ENCODE peak calls at places on chromosomes 7 and 10, in ten cellular contexts. J, L, Z, A, C, D, U, O, V and R are unnamed samples.

GRCh38 chr7:12570529-12571461 is at the start of gene SCIN:
- DNase-seq in V (no peak), O (no peak), J (peak; percentile 17), C (peak; percentile 62), U (peak; percentile 48), D (peak; percentile 79), A (peak; percentile 46), L (no peak), Z (no peak), R (no peak)

GRCh38 chr7:130372402-130372801 is 7.9 kb upstream of the CPA1 start:
- DNase-seq in Z (no peak), J (no peak), V (no peak), C (no peak), U (no peak), D (no peak), O (no peak), A (no peak), L (no peak), R (peak; percentile 10)

GRCh38 chr7:114639456-114639855 is 224.8 kb downstream of the FOXP2 start:
- DNase-seq in O (no peak), A (no peak), D (no peak), Z (no peak), C (no peak), U (no peak), L (no peak), V (no peak), J (no peak), R (no peak)

GRCh38 chr10:31146496-31147219 is 115.0 kb upstream of the ZNF438 start:
- DNase-seq in L (peak; percentile 82), Z (no peak), A (peak; percentile 15), U (no peak), D (no peak), C (no peak), O (peak; percentile 86), V (no peak), J (peak; percentile 83), R (no peak)

GRCh38 chr7:57204411-57204811 is 72.2 kb upstream of the ZNF479 start:
- DNase-seq in J (no peak), D (peak; percentile 55), L (no peak), V (peak; percentile 19), C (no peak), Z (no peak), O (no peak), A (no peak), U (no peak), R (peak; percentile 67)

GRCh38 chr10:91194497-91195179 is 25.8 kb upstream of the PCGF5 start:
- DNase-seq in C (no peak), L (peak; percentile 15), O (peak; percentile 81), Z (no peak), A (no peak), V (no peak), J (peak; percentile 65), D (no peak), U (no peak), R (no peak)

GRCh38 chr7:44761207-44762161 is 12.8 kb downstream of the ZMIZ2 start:
- DNase-seq in C (no peak), V (no peak), U (no peak), Z (no peak), A (no peak), O (no peak), D (no peak), L (no peak), J (no peak), R (no peak)

GRCh38 chr7:135380351-135380750 is 129.6 kb downstream of the CNOT4 start:
- DNase-seq in C (no peak), V (no peak), A (no peak), L (no peak), Z (no peak), J (no peak), U (no peak), D (no peak), O (no peak), R (no peak)

GRCh38 chr7:1225462-1226154 is 7.1 kb upstream of the UNCX start:
- DNase-seq in L (no peak), J (no peak), C (peak; percentile 79), V (no peak), D (no peak), O (no peak), U (no peak), Z (no peak), A (peak; percentile 72), R (no peak)

GRCh38 chr7:6649241-6649961 is 12.3 kb downstream of the ZNF316 start:
- DNase-seq in U (no peak), C (no peak), J (no peak), Z (no peak), O (no peak), V (peak; percentile 43), D (peak; percentile 67), A (no peak), L (no peak), R (peak; percentile 80)

GRCh38 chr10:110512461-110513187 is 14.9 kb downstream of the DUSP5 start:
- DNase-seq in C (no peak), V (no peak), D (no peak), L (peak; percentile 94), O (peak; percentile 94), A (peak; percentile 59), Z (no peak), J (peak; percentile 92), U (no peak), R (no peak)

GRCh38 chr10:110510730-110511129 is 13.0 kb downstream of the DUSP5 start:
- DNase-seq in Z (no peak), L (no peak), J (no peak), V (no peak), D (no peak), C (no peak), O (no peak), A (no peak), U (no peak), R (no peak)

GRCh38 chr10:110513949-110514348 is 16.2 kb downstream of the DUSP5 start:
- DNase-seq in U (no peak), L (no peak), A (no peak), O (no peak), Z (no peak), J (peak; percentile 9), C (no peak), V (no peak), D (no peak), R (no peak)

GRCh38 chr10:110510086-110510485 is 12.4 kb downstream of the DUSP5 start:
- DNase-seq in D (no peak), V (no peak), C (no peak), J (peak; percentile 20), O (no peak), U (no peak), Z (no peak), A (no peak), L (no peak), R (no peak)

GRCh38 chr10:110511734-110512449 is 14.2 kb downstream of the DUSP5 start:
- DNase-seq in C (no peak), V (no peak), J (peak; percentile 19), L (peak; percentile 68), A (no peak), O (no peak), Z (no peak), D (no peak), U (no peak), R (no peak)
- TF ChIP-seq CTCF in C (no peak), V (no peak), J (no peak), L (no peak), A (no peak), O (no peak), Z (no peak), D (no peak), U (no peak), R (no peak)

GRCh38 chr10:23146069-23146657 is 45.9 kb upstream of the PTF1A start:
- DNase-seq in D (no peak), Z (no peak), J (no peak), V (no peak), U (no peak), A (no peak), L (no peak), C (no peak), O (no peak), R (no peak)

GRCh38 chr10:23150081-23150480 is 42.0 kb upstream of the PTF1A start:
- DNase-seq in A (no peak), V (no peak), U (no peak), C (no peak), L (no peak), Z (no peak), D (no peak), J (no peak), O (no peak), R (no peak)

GRCh38 chr10:23148214-23148613 is 43.9 kb upstream of the PTF1A start:
- DNase-seq in Z (no peak), D (no peak), O (no peak), C (no peak), A (no peak), L (no peak), V (no peak), U (no peak), J (no peak), R (no peak)

GRCh38 chr10:23150610-23151009 is 41.5 kb upstream of the PTF1A start:
- DNase-seq in J (no peak), A (no peak), V (no peak), D (no peak), L (no peak), U (no peak), C (no peak), O (no peak), Z (no peak), R (no peak)

DNA sequence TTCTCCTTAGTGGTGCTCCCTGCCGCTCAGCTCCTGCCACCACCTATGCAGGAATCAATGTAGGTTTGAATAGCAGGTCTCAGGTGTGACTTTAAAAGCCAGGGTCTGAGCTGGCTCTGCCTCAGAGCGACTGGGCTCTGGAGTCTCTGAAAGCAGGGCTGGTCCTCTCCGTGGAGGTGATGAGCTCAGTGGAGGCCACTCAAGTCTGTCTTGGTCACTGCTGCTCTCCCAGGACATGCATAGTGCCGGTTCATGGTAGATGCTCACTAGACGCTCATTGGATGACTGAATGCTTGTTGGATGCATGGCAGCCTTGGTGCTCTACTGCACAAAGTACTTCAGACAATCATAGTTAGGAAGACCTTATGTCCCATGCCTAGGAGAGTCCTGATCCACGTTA is 45.1 kb upstream of the PTF1A start:
- DNase-seq in C (no peak), U (no peak), O (no peak), D (no peak), J (no peak), L (no peak), Z (no peak), V (no peak), A (no peak), R (no peak)
- TF ChIP-seq CTCF in C (no peak), U (no peak), O (no peak), D (no peak), J (no peak), L (no peak), Z (no peak), V (no peak), A (no peak), R (no peak)

DNA sequence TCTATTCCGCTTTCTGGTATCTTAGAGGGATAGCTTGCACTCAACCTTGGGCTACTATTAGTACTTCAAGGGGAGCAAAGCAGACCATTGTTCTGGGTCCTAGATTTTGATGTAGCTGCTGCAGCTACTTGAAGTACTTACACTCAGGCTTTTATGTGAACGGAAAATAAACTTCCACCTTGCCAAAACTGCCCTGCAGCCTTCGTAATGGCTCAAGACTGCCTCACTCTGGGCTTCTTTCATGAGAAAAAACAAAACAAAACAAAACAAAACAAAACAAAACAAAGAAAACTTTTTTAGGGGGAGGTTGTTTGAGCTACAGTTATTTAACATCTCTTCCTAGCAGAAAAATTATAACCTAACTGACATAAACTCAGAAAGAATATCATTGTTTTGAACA is 19.4 kb upstream of the EPHB6 start:
- DNase-seq in O (no peak), C (no peak), J (no peak), D (no peak), A (no peak), U (no peak), Z (no peak), L (no peak), V (no peak), R (no peak)
- TF ChIP-seq CTCF in O (no peak), C (no peak), J (no peak), D (no peak), A (no peak), U (no peak), Z (no peak), L (no peak), V (no peak), R (no peak)

GRCh38 chr7:81327468-81327867 is 408.6 kb upstream of the SEMA3C start:
- DNase-seq in V (no peak), D (no peak), O (peak; percentile 28), A (no peak), J (no peak), U (no peak), Z (no peak), L (peak; percentile 36), C (no peak), R (no peak)
- TF ChIP-seq CTCF in V (no peak), D (no peak), O (no peak), A (no peak), J (no peak), U (no peak), Z (no peak), L (no peak), C (no peak), R (no peak)